ENCODE peak calls at places on chromosomes 5 and 9, in seven cellular contexts. M is IMR-90, N is HCT116, B is H1, D is K562, F is GM12878, X is HepG2. P is an unnamed sample.

GRCh38 chr5:9832921-9833320 is 202.8 kb upstream of the TAS2R1 start:
- DNase-seq in M (no peak), N (no peak), B (no peak), D (no peak), F (no peak), X (no peak), P (no peak)

GRCh38 chr9:35749515-35750255 is 598 bp downstream of the RGP1 start:
- DNase-seq in M (no peak), N (no peak), B (no peak), D (no peak), F (no peak), X (no peak), P (peak)

GRCh38 chr5:115770466-115770865 is 46.0 kb downstream of the CDO1 start:
- DNase-seq in M (peak), N (peak), B (peak), D (peak), F (no peak), X (peak), P (no peak)

GRCh38 chr5:145958463-145958862 is 22.1 kb downstream of the SH3RF2 start:
- DNase-seq in M (no peak), N (no peak), B (no peak), D (no peak), F (no peak), X (no peak), P (no peak)

GRCh38 chr9:99059074-99059894 is 45.6 kb upstream of the TGFBR1 start:
- DNase-seq in M (no peak), N (no peak), B (no peak), D (peak), F (peak), X (no peak), P (no peak)

GRCh38 chr5:129460951-129461815 is 1.1 kb downstream of the ADAMTS19 start:
- DNase-seq in M (no peak), N (no peak), B (peak), D (peak), F (no peak), X (no peak), P (peak)

GRCh38 chr9:127828262-127829031 is 25.8 kb downstream of the FPGS start:
- DNase-seq in M (peak), N (peak), B (peak), D (peak), F (no peak), X (peak), P (peak)

GRCh38 chr9:28212979-28213378 is 639.7 kb upstream of the C9orf72 start:
- DNase-seq in M (peak), N (peak), B (no peak), D (no peak), F (no peak), X (peak), P (peak)

GRCh38 chr5:106849266-106849665 is 821.5 kb downstream of the EFNA5 start:
- DNase-seq in M (no peak), N (no peak), B (no peak), D (no peak), F (no peak), X (no peak), P (no peak)

GRCh38 chr9:113964740-113965095 is 88.6 kb downstream of the ZNF618 start:
- DNase-seq in M (no peak), N (no peak), B (no peak), D (no peak), F (no peak), X (no peak), P (no peak)

GRCh38 chr5:118095100-118095499 is 893.2 kb downstream of the DTWD2 start:
- DNase-seq in M (no peak), N (no peak), B (no peak), D (no peak), F (no peak), X (no peak), P (no peak)

GRCh38 chr5:160237571-160238093 is 8.3 kb downstream of the FABP6 start:
- DNase-seq in M (no peak), N (no peak), B (peak), D (no peak), F (no peak), X (no peak), P (no peak)

GRCh38 chr9:114551750-114552685 is 35.6 kb upstream of the ATP6V1G1 start:
- DNase-seq in M (peak), N (peak), B (no peak), D (peak), F (no peak), X (peak), P (peak)

GRCh38 chr9:82606761-82607382 is 456.1 kb downstream of the RASEF start:
- DNase-seq in M (peak), N (peak), B (peak), D (no peak), F (peak), X (peak), P (peak)

GRCh38 chr9:94717656-94718225 is 8.8 kb upstream of the AOPEP start:
- DNase-seq in M (peak), N (no peak), B (no peak), D (no peak), F (no peak), X (no peak), P (no peak)

GRCh38 chr9:3954228-3954949 is 345.5 kb downstream of the GLIS3 start:
- DNase-seq in M (no peak), N (no peak), B (no peak), D (no peak), F (no peak), X (no peak), P (no peak)

GRCh38 chr5:177310757-177311173 is 933 bp downstream of the MXD3 start:
- DNase-seq in M (peak), N (no peak), B (no peak), D (peak), F (no peak), X (no peak), P (peak)

GRCh38 chr5:176775409-176775808 is 35.0 kb upstream of the UNC5A start:
- DNase-seq in M (no peak), N (no peak), B (no peak), D (no peak), F (no peak), X (no peak), P (no peak)

GRCh38 chr9:20276762-20277161 is 345.5 kb downstream of the MLLT3 start:
- DNase-seq in M (no peak), N (no peak), B (no peak), D (no peak), F (no peak), X (no peak), P (no peak)

GRCh38 chr5:112491257-112491656 is 72.2 kb upstream of the EPB41L4A start:
- DNase-seq in M (peak), N (peak), B (no peak), D (peak), F (no peak), X (peak), P (no peak)

GRCh38 chr9:100602302-100602930 is 24.5 kb downstream of the CAVIN4 start:
- DNase-seq in M (peak), N (peak), B (no peak), D (peak), F (no peak), X (peak), P (peak)

GRCh38 chr9:16867571-16868311 is 2.7 kb downstream of the BNC2 start:
- DNase-seq in M (peak), N (no peak), B (no peak), D (no peak), F (no peak), X (peak), P (peak)

GRCh38 chr5:81893961-81894360 is 77.9 kb upstream of the ATG10 start:
- DNase-seq in M (no peak), N (no peak), B (no peak), D (no peak), F (no peak), X (no peak), P (no peak)

GRCh38 chr5:15796557-15796956 is 296.6 kb downstream of the FBXL7 start:
- DNase-seq in M (no peak), N (no peak), B (no peak), D (no peak), F (no peak), X (no peak), P (no peak)

GRCh38 chr9:114616684-114617520 is 5.8 kb downstream of the TMEM268 start:
- DNase-seq in M (no peak), N (no peak), B (no peak), D (peak), F (peak), X (no peak), P (no peak)

GRCh38 chr5:95449460-95449859 is 58.3 kb downstream of the FAM81B start:
- DNase-seq in M (no peak), N (no peak), B (no peak), D (peak), F (no peak), X (no peak), P (no peak)

GRCh38 chr9:88532320-88532719 is 2.7 kb upstream of the NXNL2 start:
- DNase-seq in M (peak), N (no peak), B (peak), D (no peak), F (no peak), X (no peak), P (peak)

GRCh38 chr5:159100022-159100927 is 559 bp upstream of the EBF1 start:
- DNase-seq in M (peak), N (peak), B (peak), D (peak), F (peak), X (no peak), P (peak)

GRCh38 chr5:84436866-84437265 is 52.2 kb upstream of the EDIL3 start:
- DNase-seq in M (peak), N (no peak), B (no peak), D (no peak), F (no peak), X (no peak), P (no peak)

DNA sequence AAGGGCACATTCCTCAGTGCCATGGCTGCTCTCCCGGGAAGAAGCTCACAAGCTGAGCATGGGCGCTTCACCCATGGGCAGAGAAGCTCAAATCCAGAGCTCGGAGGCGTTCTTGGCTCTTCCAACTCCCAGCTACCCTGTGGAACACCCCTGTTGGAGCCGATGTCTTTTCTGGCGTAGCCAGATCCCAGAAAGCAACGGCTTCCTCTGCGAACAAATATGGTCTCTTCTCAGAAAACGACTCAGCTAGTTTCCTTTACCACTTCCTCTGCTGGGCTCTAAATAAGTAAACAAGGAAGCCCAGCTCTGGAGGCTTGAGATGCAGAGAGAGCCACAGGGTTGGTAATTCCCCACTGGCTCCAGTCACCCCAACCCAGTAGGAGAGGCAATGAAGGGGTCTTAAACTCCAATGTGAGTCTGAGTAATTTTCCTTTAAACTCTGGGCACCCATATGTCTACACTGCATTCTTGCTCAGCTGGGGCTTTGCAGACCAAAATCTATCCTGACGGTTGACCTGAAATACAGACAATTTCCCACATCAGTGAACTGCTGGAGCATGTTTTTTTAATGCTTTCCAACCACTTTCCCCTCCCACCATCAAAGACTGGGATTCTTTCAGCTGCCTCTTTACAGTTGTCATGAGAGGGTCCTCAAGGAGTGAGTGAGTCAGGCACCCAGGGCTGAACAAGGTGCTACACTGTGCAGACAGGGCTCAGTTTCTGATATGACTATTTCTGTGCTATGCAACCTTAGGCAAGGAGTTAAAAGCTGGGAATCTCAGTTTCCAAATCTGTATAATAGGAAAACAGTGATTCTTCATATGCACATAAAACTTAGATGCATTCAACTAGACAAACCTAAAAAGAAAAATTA is at the start of gene LCP2:
- DNase-seq in M (no peak), N (no peak), B (no peak), D (no peak), F (no peak), X (no peak), P (no peak)
- TF ChIP-seq POLR2A in M (no peak), N (no peak), B (no peak), D (no peak), F (peak), X (no peak), P (no peak)

GRCh38 chr5:173035904-173036707 is 20.0 kb upstream of the CREBRF start:
- DNase-seq in M (no peak), N (no peak), B (no peak), D (no peak), F (peak), X (no peak), P (peak)
- H3K9ac ChIP-seq in M (no peak), N (no peak), B (no peak), D (no peak), F (peak), X (no peak), P (no peak)

GRCh38 chr9:109538346-109538745 is 40.2 kb upstream of the PTPN3 start:
- DNase-seq in M (no peak), N (no peak), B (no peak), D (no peak), F (no peak), X (no peak), P (no peak)
- H3K4me3 ChIP-seq in M (no peak), N (no peak), B (no peak), D (no peak), F (no peak), X (no peak), P (no peak)

DNA sequence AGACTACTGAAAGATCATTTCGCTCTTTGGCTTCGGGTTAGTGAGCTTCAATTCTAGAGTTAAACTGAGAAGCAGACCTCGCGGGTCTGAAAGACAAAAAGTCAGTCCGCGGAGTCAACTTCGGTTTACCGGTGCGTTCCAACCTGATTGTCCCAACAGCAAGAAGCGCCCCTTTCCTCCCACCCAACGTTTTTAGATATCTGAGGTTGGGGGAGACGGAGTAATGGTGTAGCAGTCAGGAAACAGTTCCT is 815 bp upstream of the ISL1 start:
- DNase-seq in M (no peak), N (no peak), B (no peak), D (no peak), F (no peak), X (no peak), P (no peak)
- TF ChIP-seq POLR2A in M (no peak), N (no peak), B (no peak), D (no peak), F (no peak), X (no peak), P (no peak)

DNA sequence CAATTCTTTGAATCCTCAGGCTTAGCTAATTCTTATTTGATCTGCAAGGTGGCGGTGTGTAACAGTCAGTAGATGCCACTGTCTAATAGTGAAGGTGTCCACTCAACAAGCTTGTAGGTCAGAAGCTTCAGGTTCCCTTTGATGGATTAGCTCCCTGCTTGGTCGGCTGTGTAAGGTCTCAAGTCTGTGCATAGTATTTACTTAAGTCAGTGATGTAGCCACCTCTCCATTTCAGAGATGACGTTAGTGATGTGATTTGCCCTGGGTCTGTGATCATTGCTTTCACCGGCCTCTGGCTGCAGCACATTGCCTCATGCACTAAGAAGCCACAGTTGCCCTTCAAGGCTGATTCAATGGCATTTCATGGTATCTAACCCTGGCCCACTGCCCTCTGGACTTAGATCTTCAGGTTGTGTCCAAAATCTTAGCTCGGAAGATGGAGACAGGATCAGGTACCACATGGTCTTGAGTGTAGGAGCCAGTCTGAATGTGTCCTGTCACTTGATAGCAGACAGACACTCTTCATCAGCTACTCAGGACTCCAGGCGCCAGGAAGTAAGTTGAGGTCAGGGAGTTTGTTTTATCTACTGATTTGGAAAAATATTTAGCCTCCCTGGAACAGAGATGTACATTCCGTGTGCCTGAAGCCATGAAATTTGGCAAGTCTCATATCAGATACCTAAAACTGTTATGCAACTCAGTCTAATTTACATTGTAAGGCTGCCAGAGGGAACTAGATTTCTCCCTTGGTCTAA is 42.9 kb downstream of the SUB1 start:
- DNase-seq in M (peak), N (no peak), B (no peak), D (no peak), F (no peak), X (peak), P (no peak)
- H3K9ac ChIP-seq in M (no peak), N (no peak), B (no peak), D (no peak), F (no peak), X (no peak), P (no peak)

GRCh38 chr9:87500491-87500890 is 2.8 kb downstream of the DAPK1 start:
- DNase-seq in M (no peak), N (no peak), B (no peak), D (no peak), F (no peak), X (no peak), P (peak)
- H3K4me3 ChIP-seq in M (no peak), N (no peak), B (no peak), D (no peak), F (peak), X (no peak), P (no peak)

DNA sequence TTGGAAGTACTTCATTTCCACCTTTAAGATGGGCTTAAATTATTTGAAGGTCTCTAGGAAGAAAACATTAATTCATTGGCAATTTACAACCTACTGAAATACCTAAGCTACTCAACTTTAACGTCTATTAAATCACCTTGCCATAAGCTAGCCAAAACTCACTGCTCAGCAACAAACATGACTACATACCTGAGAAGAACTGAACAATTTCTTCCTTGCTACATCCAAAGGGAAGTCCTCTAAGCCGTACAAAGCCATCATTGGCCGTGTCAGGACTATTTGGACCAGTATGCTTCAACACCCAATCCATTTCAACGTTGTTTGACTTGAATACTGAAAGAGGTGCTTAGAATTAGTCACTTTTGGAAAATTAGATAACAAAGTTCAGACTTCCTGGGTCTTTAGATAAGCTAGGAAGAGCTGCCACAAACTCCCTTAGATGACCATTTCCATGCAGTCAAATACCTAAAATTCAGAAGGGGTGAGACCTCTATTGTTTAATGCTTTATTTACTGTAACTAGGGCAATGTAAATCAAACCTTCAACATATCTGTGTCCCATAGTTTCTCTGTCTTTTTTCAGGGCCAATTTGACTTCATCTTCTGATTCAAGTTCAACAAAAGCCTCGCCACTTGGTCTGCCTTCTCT is 2.6 kb downstream of the HNRNPH1 start:
- DNase-seq in M (no peak), N (no peak), B (no peak), D (no peak), F (no peak), X (no peak), P (no peak)
- TF ChIP-seq POLR2A in M (no peak), N (no peak), B (no peak), D (peak), F (peak), X (no peak), P (no peak)

P was measured in endothelial cell of umbilical vein.